ENCODE peak calls at places on chromosome X, in five cellular contexts. One of them, this sample, is unnamed.

GRCh38 chrX:130079824-130080406 is 30.4 kb downstream of the ELF4 start:
- DNase-seq in hepatocyte: peak; percentile 74
- DNase-seq in A549: peak; percentile 71
- DNase-seq in neuronal stem cell: peak; percentile 58
- DNase-seq in tibial artery: peak; percentile 67
- DNase-seq in this sample: no peak

GRCh38 chrX:46713672-46714487 is 45.0 kb downstream of the SLC9A7 start:
- DNase-seq in neuronal stem cell: no peak
- DNase-seq in tibial artery: no peak
- DNase-seq in hepatocyte: no peak
- DNase-seq in A549: no peak
- DNase-seq in this sample: no peak

GRCh38 chrX:13007519-13008188 is 32.7 kb downstream of the TMSB4X start:
- DNase-seq in A549: no peak
- DNase-seq in neuronal stem cell: no peak
- DNase-seq in hepatocyte: no peak
- DNase-seq in tibial artery: no peak
- DNase-seq in this sample: no peak

GRCh38 chrX:125894947-125895346 is 271.1 kb downstream of the DCAF12L2 start:
- DNase-seq in A549: no peak
- DNase-seq in hepatocyte: no peak
- DNase-seq in neuronal stem cell: no peak
- DNase-seq in tibial artery: no peak
- DNase-seq in this sample: peak; percentile 6

GRCh38 chrX:53716328-53717088 is 30.0 kb upstream of the HUWE1 start:
- DNase-seq in hepatocyte: no peak
- DNase-seq in A549: no peak
- DNase-seq in tibial artery: no peak
- DNase-seq in neuronal stem cell: no peak
- DNase-seq in this sample: no peak

GRCh38 chrX:151702021-151702714 is 6.9 kb downstream of the PRRG3 start:
- DNase-seq in neuronal stem cell: no peak
- DNase-seq in A549: no peak
- DNase-seq in hepatocyte: no peak
- DNase-seq in tibial artery: no peak
- DNase-seq in this sample: no peak

GRCh38 chrX:7926501-7926900 is 712 bp downstream of the PNPLA4 start:
- DNase-seq in A549: no peak
- DNase-seq in tibial artery: no peak
- DNase-seq in hepatocyte: no peak
- DNase-seq in neuronal stem cell: no peak
- DNase-seq in this sample: no peak

GRCh38 chrX:123797543-123798447 is 62.1 kb upstream of the XIAP start:
- DNase-seq in A549: peak; percentile 47
- DNase-seq in tibial artery: no peak
- DNase-seq in hepatocyte: no peak
- DNase-seq in neuronal stem cell: no peak
- DNase-seq in this sample: no peak

GRCh38 chrX:5113128-5113527 is 1115.5 kb downstream of the NLGN4X start:
- DNase-seq in A549: peak; percentile 25
- DNase-seq in hepatocyte: peak; percentile 42
- DNase-seq in neuronal stem cell: no peak
- DNase-seq in tibial artery: no peak
- DNase-seq in this sample: peak; percentile 3

GRCh38 chrX:47158781-47159180 is 13.8 kb downstream of the RBM10 start:
- DNase-seq in A549: no peak
- DNase-seq in tibial artery: no peak
- DNase-seq in hepatocyte: no peak
- DNase-seq in neuronal stem cell: no peak
- DNase-seq in this sample: no peak

GRCh38 chrX:128759745-128760144 is 707.5 kb upstream of the ACTRT1 start:
- DNase-seq in tibial artery: no peak
- DNase-seq in neuronal stem cell: no peak
- DNase-seq in hepatocyte: no peak
- DNase-seq in A549: peak; percentile 85
- DNase-seq in this sample: no peak

GRCh38 chrX:2484721-2485459 is 15.9 kb downstream of the DHRSX start:
- DNase-seq in tibial artery: peak; percentile 72
- DNase-seq in hepatocyte: no peak
- DNase-seq in neuronal stem cell: no peak
- DNase-seq in A549: no peak
- DNase-seq in this sample: no peak

GRCh38 chrX:53133400-53133799 is 39.5 kb downstream of the KANTR start:
- DNase-seq in neuronal stem cell: no peak
- DNase-seq in A549: no peak
- DNase-seq in tibial artery: no peak
- DNase-seq in hepatocyte: no peak
- DNase-seq in this sample: no peak

GRCh38 chrX:133677123-133678063 is 262.1 kb upstream of the GPC4 start:
- DNase-seq in neuronal stem cell: no peak
- DNase-seq in tibial artery: no peak
- DNase-seq in hepatocyte: no peak
- DNase-seq in A549: no peak
- DNase-seq in this sample: no peak

GRCh38 chrX:119189586-119189985 is 46.5 kb upstream of the PGRMC1 start:
- DNase-seq in neuronal stem cell: no peak
- DNase-seq in hepatocyte: peak; percentile 8
- DNase-seq in A549: no peak
- DNase-seq in tibial artery: no peak
- DNase-seq in this sample: no peak

GRCh38 chrX:16589211-16589610 is 60.7 kb upstream of the S100G start:
- DNase-seq in hepatocyte: no peak
- DNase-seq in tibial artery: no peak
- DNase-seq in neuronal stem cell: no peak
- DNase-seq in A549: peak; percentile 6
- DNase-seq in this sample: no peak

GRCh38 chrX:47483310-47484268 is 567 bp upstream of the ZNF41 start:
- DNase-seq in hepatocyte: peak; percentile 20
- DNase-seq in tibial artery: no peak
- DNase-seq in neuronal stem cell: no peak
- DNase-seq in A549: peak; percentile 28
- DNase-seq in this sample: no peak

GRCh38 chrX:136220535-136220934 is 30.7 kb downstream of the MAP7D3 start:
- DNase-seq in tibial artery: no peak
- DNase-seq in A549: no peak
- DNase-seq in hepatocyte: no peak
- DNase-seq in neuronal stem cell: no peak
- DNase-seq in this sample: no peak

GRCh38 chrX:71106427-71106826 is at the start of gene CXorf65:
- DNase-seq in neuronal stem cell: no peak
- DNase-seq in A549: no peak
- DNase-seq in tibial artery: no peak
- DNase-seq in hepatocyte: no peak
- DNase-seq in this sample: no peak

GRCh38 chrX:50613846-50614245 is 143.2 kb upstream of the DGKK start:
- DNase-seq in neuronal stem cell: no peak
- DNase-seq in tibial artery: no peak
- DNase-seq in A549: no peak
- DNase-seq in hepatocyte: no peak
- DNase-seq in this sample: no peak

GRCh38 chrX:72685810-72686465 is 28.2 kb downstream of the PHKA1 start:
- DNase-seq in neuronal stem cell: no peak
- DNase-seq in A549: peak; percentile 17
- DNase-seq in tibial artery: no peak
- DNase-seq in hepatocyte: no peak
- DNase-seq in this sample: no peak

GRCh38 chrX:46665232-46666162 is 91.9 kb downstream of the CHST7 start:
- DNase-seq in tibial artery: no peak
- DNase-seq in A549: no peak
- DNase-seq in hepatocyte: no peak
- DNase-seq in neuronal stem cell: no peak
- DNase-seq in this sample: no peak

GRCh38 chrX:71911023-71911730 is 532 bp downstream of the NHSL2 start:
- DNase-seq in tibial artery: no peak
- DNase-seq in hepatocyte: peak; percentile 53
- DNase-seq in A549: peak; percentile 64
- DNase-seq in neuronal stem cell: peak; percentile 42
- DNase-seq in this sample: peak; percentile 60

GRCh38 chrX:153643431-153644351 is 3.3 kb upstream of the DUSP9 start:
- DNase-seq in neuronal stem cell: no peak
- DNase-seq in tibial artery: no peak
- DNase-seq in hepatocyte: no peak
- DNase-seq in A549: peak; percentile 43
- DNase-seq in this sample: no peak

GRCh38 chrX:8868906-8869305 is 67.7 kb upstream of the FAM9A start:
- DNase-seq in hepatocyte: no peak
- DNase-seq in A549: no peak
- DNase-seq in neuronal stem cell: no peak
- DNase-seq in tibial artery: no peak
- DNase-seq in this sample: no peak

GRCh38 chrX:40473460-40474204 is 107.1 kb upstream of the ATP6AP2 start:
- DNase-seq in neuronal stem cell: no peak
- DNase-seq in A549: no peak
- DNase-seq in tibial artery: no peak
- DNase-seq in hepatocyte: no peak
- DNase-seq in this sample: no peak

GRCh38 chrX:57528670-57529255 is 63.0 kb upstream of the ZXDB start:
- DNase-seq in hepatocyte: peak; percentile 8
- DNase-seq in A549: peak; percentile 13
- DNase-seq in neuronal stem cell: no peak
- DNase-seq in tibial artery: no peak
- DNase-seq in this sample: peak; percentile 28

GRCh38 chrX:24515447-24515846 is 50.4 kb downstream of the PDK3 start:
- DNase-seq in neuronal stem cell: no peak
- DNase-seq in A549: peak; percentile 37
- DNase-seq in hepatocyte: peak; percentile 51
- DNase-seq in tibial artery: no peak
- DNase-seq in this sample: no peak

GRCh38 chrX:11998944-11999343 is 139.3 kb upstream of the FRMPD4 start:
- DNase-seq in neuronal stem cell: no peak
- DNase-seq in tibial artery: no peak
- DNase-seq in A549: peak; percentile 7
- DNase-seq in hepatocyte: no peak
- DNase-seq in this sample: no peak

GRCh38 chrX:51641421-51642021 is 22.8 kb upstream of the CENPVL3 start:
- DNase-seq in A549: peak; percentile 39
- DNase-seq in hepatocyte: peak; percentile 61
- DNase-seq in tibial artery: no peak
- DNase-seq in neuronal stem cell: peak; percentile 29
- DNase-seq in this sample: peak; percentile 47

DNA sequence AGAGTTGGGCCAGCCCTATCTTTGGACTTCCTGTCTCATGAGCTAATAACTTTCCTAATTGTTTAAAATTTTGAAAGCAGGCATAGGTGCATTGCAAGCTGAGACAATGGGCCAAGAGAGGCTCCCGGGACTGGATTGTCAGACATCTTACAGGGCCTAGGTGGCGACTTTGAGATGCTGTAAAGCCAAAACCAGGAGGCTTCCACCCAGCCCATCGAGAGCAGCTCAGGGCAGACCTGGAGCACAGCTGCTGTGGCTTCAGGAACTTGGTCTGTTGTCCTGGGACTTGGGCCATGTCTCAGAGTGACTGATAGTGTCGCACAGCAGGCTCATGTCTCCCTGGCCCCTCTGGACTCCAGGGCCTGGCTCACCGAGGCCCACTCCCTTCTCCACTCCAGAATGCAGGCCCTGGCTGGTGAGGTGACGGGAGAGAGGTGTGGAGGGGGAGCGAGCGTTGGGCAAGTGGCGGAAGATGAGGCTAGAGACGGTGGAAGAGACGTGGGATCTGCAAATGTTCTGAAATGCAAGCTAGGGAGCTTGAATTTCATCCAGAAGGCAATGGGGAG is 24.1 kb upstream of the MTM1 start:
- DNase-seq in tibial artery: no peak
- DNase-seq in hepatocyte: no peak
- DNase-seq in neuronal stem cell: no peak
- DNase-seq in A549: peak; percentile 24
- DNase-seq in this sample: no peak
- H3K4me1 ChIP-seq in tibial artery: peaks cover 14% of the 10 kb centered on the region
- H3K4me1 ChIP-seq in hepatocyte: no peaks in the 10 kb centered on the region
- H3K4me1 ChIP-seq in neuronal stem cell: peaks cover 4% of the 10 kb centered on the region
- H3K4me1 ChIP-seq in A549: peaks cover 9% of the 10 kb centered on the region
- H3K4me1 ChIP-seq in this sample: peaks cover under 1% of the 10 kb centered on the region

DNA sequence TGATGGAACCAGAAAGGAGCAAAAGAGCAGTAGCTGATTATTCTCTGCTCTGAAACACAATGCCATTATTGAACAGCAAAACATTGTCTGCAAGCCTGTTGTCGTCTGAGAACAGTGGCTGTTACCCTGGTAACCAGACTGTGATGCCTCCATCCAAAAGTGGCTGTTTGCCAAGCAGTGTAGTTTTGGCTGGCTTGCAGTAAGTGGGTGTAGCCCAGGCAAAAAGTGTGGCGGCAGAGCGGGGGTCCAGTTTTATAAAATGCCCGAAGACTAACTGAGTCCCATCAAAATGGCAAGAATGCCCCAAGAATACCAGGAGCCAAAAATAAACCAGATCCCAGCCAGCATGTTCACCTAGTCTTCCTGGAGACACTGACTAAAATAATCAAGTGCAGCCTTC is 2.5 kb downstream of the PLP1 start:
- DNase-seq in neuronal stem cell: no peak
- DNase-seq in A549: no peak
- DNase-seq in hepatocyte: no peak
- DNase-seq in tibial artery: no peak
- DNase-seq in this sample: no peak
- H3K4me1 ChIP-seq in neuronal stem cell: peaks cover 37% of the 10 kb centered on the region
- H3K4me1 ChIP-seq in A549: no peaks in the 10 kb centered on the region
- H3K4me1 ChIP-seq in hepatocyte: no peaks in the 10 kb centered on the region
- H3K4me1 ChIP-seq in tibial artery: no peaks in the 10 kb centered on the region
- H3K4me1 ChIP-seq in this sample: no peaks in the 10 kb centered on the region

GRCh38 chrX:39195156-39195555 is 393.9 kb downstream of the MID1IP1 start:
- DNase-seq in A549: no peak
- DNase-seq in tibial artery: no peak
- DNase-seq in hepatocyte: no peak
- DNase-seq in neuronal stem cell: no peak
- DNase-seq in this sample: no peak
- H3K4me1 ChIP-seq in A549: no peaks in the 10 kb centered on the region
- H3K4me1 ChIP-seq in tibial artery: peaks cover 20% of the 10 kb centered on the region
- H3K4me1 ChIP-seq in hepatocyte: no peaks in the 10 kb centered on the region
- H3K4me1 ChIP-seq in neuronal stem cell: no peaks in the 10 kb centered on the region
- H3K4me1 ChIP-seq in this sample: peaks cover 9% of the 10 kb centered on the region

DNA sequence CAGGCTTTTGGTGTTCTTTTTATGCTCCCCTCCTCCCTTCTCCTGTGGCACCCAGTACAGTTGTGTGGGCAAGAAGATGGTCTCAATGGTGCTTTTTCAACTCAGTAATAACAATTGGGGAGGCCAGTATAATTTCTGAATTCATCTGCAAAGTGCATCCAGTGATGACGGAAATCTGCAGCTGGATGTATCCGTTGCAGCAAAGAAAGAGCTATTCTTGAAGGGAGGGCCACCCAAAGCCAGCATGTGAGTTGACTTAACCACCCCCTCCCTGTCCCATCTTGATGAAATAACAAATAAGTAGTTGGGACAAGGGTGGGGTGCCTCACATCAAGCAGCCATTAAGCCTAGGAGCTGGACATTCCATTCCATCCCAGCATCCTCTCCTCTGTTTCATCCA is 30.7 kb downstream of the TSC22D3 start:
- DNase-seq in neuronal stem cell: no peak
- DNase-seq in A549: no peak
- DNase-seq in tibial artery: no peak
- DNase-seq in hepatocyte: no peak
- DNase-seq in this sample: no peak
- H3K4me1 ChIP-seq in neuronal stem cell: no peaks in the 10 kb centered on the region
- H3K4me1 ChIP-seq in A549: peaks cover 25% of the 10 kb centered on the region
- H3K4me1 ChIP-seq in tibial artery: peaks cover 22% of the 10 kb centered on the region
- H3K4me1 ChIP-seq in hepatocyte: peaks cover 63% of the 10 kb centered on the region
- H3K4me1 ChIP-seq in this sample: peaks cover 5% of the 10 kb centered on the region

This sample was measured in NT2/D1.